ENCODE peak calls at places on chromosomes 1 and 21, in ten cellular contexts. S is HepG2, L is IMR-90, T is stomach, K is lower leg skin, H is thyroid gland, N is right lobe of liver, M is NB4, V is sigmoid colon, B is heart left ventricle. P is an unnamed sample.

GRCh38 chr1:166988976-166989515 is at the start of gene MAEL:
- DNase-seq in S (no peak), L (no peak), T (no peak), K (no peak), H (no peak), N (no peak), M (no peak), V (no peak), B (no peak), P (no peak)

GRCh38 chr1:203175237-203176181 is at the start of gene MYBPH:
- DNase-seq in S (no peak), L (no peak), T (no peak), K (no peak), H (peak), N (no peak), M (peak), V (peak), B (peak), P (no peak)

GRCh38 chr21:32007461-32007860 is 134.6 kb downstream of the HUNK start:
- DNase-seq in S (no peak), L (peak), T (no peak), K (no peak), H (no peak), N (no peak), M (no peak), V (no peak), B (no peak), P (no peak)

GRCh38 chr1:81670286-81670685 is 130.4 kb upstream of the ADGRL2 start:
- DNase-seq in S (no peak), L (peak), T (peak), K (no peak), H (peak), N (peak), M (no peak), V (peak), B (peak), P (peak)

GRCh38 chr1:224506141-224506814 is 71.7 kb upstream of the WDR26 start:
- DNase-seq in S (no peak), L (peak), T (no peak), K (no peak), H (no peak), N (peak), M (no peak), V (no peak), B (no peak), P (no peak)

GRCh38 chr21:26148071-26148470 is 22.5 kb downstream of the APP start:
- DNase-seq in S (no peak), L (no peak), T (no peak), K (no peak), H (peak), N (no peak), M (no peak), V (no peak), B (no peak), P (peak)

GRCh38 chr1:80973101-80973500 is 827.6 kb upstream of the ADGRL2 start:
- DNase-seq in S (no peak), L (no peak), T (no peak), K (no peak), H (no peak), N (no peak), M (no peak), V (no peak), B (no peak), P (no peak)

GRCh38 chr1:3632716-3633343 is 8.0 kb downstream of the TPRG1L start:
- DNase-seq in S (no peak), L (no peak), T (no peak), K (no peak), H (no peak), N (no peak), M (no peak), V (no peak), B (no peak), P (no peak)

GRCh38 chr1:193537266-193538003 is 351.0 kb upstream of the B3GALT2 start:
- DNase-seq in S (no peak), L (no peak), T (no peak), K (no peak), H (no peak), N (no peak), M (peak), V (no peak), B (no peak), P (no peak)

GRCh38 chr21:42992943-42993712 is 18.8 kb downstream of the PKNOX1 start:
- DNase-seq in S (no peak), L (peak), T (no peak), K (no peak), H (no peak), N (no peak), M (no peak), V (peak), B (no peak), P (no peak)

GRCh38 chr21:30138483-30138882 is 28.1 kb downstream of the CLDN17 start:
- DNase-seq in S (no peak), L (no peak), T (no peak), K (no peak), H (no peak), N (no peak), M (no peak), V (no peak), B (no peak), P (no peak)

GRCh38 chr1:93670141-93670540 is 11.5 kb downstream of the BCAR3 start:
- DNase-seq in S (no peak), L (peak), T (peak), K (peak), H (peak), N (no peak), M (no peak), V (peak), B (peak), P (peak)

GRCh38 chr1:219298581-219299148 is 125.0 kb downstream of the LYPLAL1 start:
- DNase-seq in S (no peak), L (peak), T (no peak), K (no peak), H (no peak), N (no peak), M (no peak), V (peak), B (no peak), P (no peak)

GRCh38 chr1:219294251-219294650 is 120.6 kb downstream of the LYPLAL1 start:
- DNase-seq in S (no peak), L (no peak), T (no peak), K (no peak), H (no peak), N (no peak), M (no peak), V (no peak), B (no peak), P (no peak)

GRCh38 chr1:219296430-219296850 is 122.8 kb downstream of the LYPLAL1 start:
- DNase-seq in S (no peak), L (peak), T (no peak), K (no peak), H (no peak), N (no peak), M (no peak), V (no peak), B (no peak), P (no peak)

GRCh38 chr1:219299420-219299819 is 125.7 kb downstream of the LYPLAL1 start:
- DNase-seq in S (no peak), L (no peak), T (no peak), K (no peak), H (no peak), N (no peak), M (no peak), V (no peak), B (no peak), P (no peak)

DNA sequence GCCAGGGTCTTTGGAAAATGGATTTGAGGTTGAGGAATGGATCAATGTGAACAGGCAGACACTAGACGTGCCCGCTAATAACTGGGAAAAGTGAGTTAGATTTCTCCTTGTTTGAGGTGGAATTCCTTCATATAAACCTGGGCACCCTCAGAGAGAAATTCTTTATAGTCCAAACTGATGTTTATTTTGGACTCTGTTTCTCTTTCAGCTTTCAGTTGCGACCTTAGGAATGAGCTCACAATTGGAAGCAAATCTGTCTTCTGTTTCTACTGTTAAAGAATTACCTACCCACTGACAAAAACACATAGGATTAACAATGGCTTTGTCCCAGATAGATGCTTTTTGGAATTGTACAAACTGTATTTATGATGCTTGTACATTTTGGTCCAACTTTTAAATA is 123.2 kb downstream of the LYPLAL1 start:
- DNase-seq in S (no peak), L (no peak), T (no peak), K (no peak), H (no peak), N (no peak), M (no peak), V (no peak), B (no peak), P (no peak)
- TF ChIP-seq POLR2A in S (no peak), L (no peak), T (no peak), K (no peak), H (no peak), N (no peak), M (no peak), V (no peak), B (no peak), P (no peak)

GRCh38 chr1:155911156-155912055 is at the start of gene RIT1:
- DNase-seq in S (peak), L (peak), T (peak), K (peak), H (peak), N (peak), M (peak), V (peak), B (peak), P (peak)
- TF ChIP-seq POLR2A in S (no peak), L (peak), T (no peak), K (peak), H (no peak), N (peak), M (peak), V (peak), B (peak), P (peak)

DNA sequence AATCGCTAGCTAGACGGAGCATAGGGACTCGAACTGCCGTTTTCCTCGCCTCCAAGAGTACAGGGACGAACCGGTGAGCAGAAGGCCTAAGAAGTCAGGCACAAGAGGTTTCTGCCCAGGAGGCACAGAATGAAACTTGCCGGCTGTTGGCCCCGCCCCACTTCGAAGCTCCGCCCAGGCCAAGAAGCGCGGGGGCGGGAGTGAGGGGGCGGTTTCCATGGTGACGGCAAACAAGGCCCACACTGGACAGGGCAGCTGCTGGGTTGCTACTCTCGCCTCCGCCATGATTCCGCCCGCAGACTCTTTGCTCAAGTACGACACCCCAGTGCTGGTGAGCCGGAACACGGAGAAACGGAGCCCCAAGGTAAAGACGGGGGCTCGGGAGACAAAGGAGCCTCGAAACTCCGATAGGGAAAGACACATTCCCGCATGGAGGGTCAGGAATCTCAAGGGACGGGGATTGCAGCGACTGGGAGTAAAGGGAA is at the start of gene DNALI1:
- DNase-seq in S (peak), L (peak), T (peak), K (peak), H (peak), N (peak), M (peak), V (peak), B (peak), P (no peak)
- TF ChIP-seq POLR2A in S (no peak), L (no peak), T (no peak), K (no peak), H (no peak), N (no peak), M (no peak), V (no peak), B (no peak), P (no peak)

GRCh38 chr1:40040511-40041465 is at the start of gene CAP1:
- DNase-seq in S (peak), L (peak), T (peak), K (peak), H (peak), N (peak), M (peak), V (peak), B (peak), P (peak)
- TF ChIP-seq POLR2A in S (peak), L (peak), T (no peak), K (peak), H (no peak), N (no peak), M (no peak), V (peak), B (no peak), P (peak)

DNA sequence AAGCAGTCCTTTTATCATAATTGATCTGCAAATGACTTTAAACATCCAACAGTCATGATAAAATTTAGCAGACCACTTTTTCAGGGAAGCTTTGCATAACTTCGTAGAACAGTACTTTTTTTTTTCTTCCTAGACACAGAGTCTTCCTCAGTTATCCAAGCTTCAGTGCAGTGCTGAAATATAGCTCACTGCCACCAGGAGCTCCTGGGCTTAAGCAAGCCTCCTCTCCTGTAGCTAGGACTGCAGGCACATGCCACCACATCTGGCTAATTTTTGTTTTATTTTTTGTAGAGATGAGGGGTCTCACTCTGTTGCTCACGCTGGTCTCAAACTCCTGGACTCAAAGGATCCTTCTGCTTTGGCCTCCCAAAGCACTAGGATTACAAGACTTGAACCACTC is 3.8 kb downstream of the F13B start:
- DNase-seq in S (no peak), L (no peak), T (no peak), K (no peak), H (no peak), N (no peak), M (no peak), V (no peak), B (no peak), P (no peak)
- TF ChIP-seq POLR2A in S (no peak), L (no peak), T (no peak), K (no peak), H (no peak), N (no peak), M (no peak), V (no peak), B (no peak), P (no peak)

GRCh38 chr1:52697795-52698674 is at the start of gene COA7:
- DNase-seq in S (peak), L (peak), T (peak), K (peak), H (peak), N (peak), M (peak), V (peak), B (peak), P (peak)
- TF ChIP-seq POLR2A in S (peak), L (no peak), T (no peak), K (no peak), H (no peak), N (peak), M (peak), V (peak), B (peak), P (peak)

GRCh38 chr1:25027876-25028586 is 98.0 kb upstream of the RUNX3 start:
- DNase-seq in S (no peak), L (no peak), T (no peak), K (no peak), H (no peak), N (no peak), M (no peak), V (no peak), B (no peak), P (no peak)

GRCh38 chr1:25026757-25027450 is 96.8 kb upstream of the RUNX3 start:
- DNase-seq in S (no peak), L (peak), T (no peak), K (no peak), H (no peak), N (no peak), M (no peak), V (no peak), B (no peak), P (no peak)

GRCh38 chr1:25024631-25025350 is 94.7 kb upstream of the RUNX3 start:
- DNase-seq in S (no peak), L (no peak), T (no peak), K (no peak), H (no peak), N (no peak), M (no peak), V (no peak), B (no peak), P (no peak)

GRCh38 chr1:25028587-25028909 is 98.5 kb upstream of the RUNX3 start:
- DNase-seq in S (no peak), L (no peak), T (no peak), K (no peak), H (no peak), N (no peak), M (no peak), V (no peak), B (no peak), P (no peak)

DNA sequence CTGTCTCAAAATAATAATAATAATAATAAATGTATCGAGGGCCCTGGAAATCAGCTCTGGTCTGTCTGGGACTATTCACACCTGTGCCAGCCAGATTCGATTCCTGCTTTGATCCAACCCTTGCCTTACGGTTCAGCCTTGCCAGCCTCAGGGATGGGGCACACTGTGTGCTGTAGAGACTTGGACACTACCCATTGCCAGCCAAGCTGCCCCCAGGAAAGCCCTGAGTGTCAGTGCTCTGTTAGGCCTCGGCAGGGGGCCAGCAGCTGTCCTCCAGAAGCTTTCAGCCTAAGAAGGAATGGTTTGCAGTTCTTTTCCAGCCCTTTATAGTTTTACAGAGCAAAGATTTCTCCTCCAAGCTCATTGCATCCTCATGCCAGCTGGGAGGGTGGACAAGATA is 96.2 kb upstream of the RUNX3 start:
- DNase-seq in S (no peak), L (no peak), T (no peak), K (no peak), H (no peak), N (no peak), M (no peak), V (no peak), B (no peak), P (no peak)
- TF ChIP-seq POLR2A in S (no peak), L (no peak), T (no peak), K (no peak), H (no peak), N (no peak), M (no peak), V (no peak), B (no peak), P (no peak)

DNA sequence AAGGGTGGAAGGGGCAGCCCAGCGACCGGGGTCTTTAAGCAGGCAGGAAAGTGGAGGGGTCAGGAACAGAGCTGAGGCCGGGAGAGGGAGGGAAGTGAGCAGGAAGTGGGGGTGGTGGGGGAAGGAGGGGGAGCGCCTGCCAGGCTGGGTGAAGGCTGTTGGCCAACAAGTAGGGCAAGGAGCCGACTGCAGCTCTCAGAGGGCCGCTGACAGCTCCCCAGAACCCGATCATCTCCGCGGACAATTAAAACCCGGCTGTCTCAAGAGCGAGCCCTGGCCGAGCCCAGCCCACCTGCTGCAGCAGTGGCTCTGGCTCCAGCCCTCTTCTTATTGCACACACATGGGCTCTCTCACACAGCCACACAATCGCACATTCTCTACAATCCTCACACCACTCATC is 51.6 kb downstream of the GRIK3 start:
- DNase-seq in S (no peak), L (no peak), T (no peak), K (no peak), H (no peak), N (no peak), M (peak), V (no peak), B (no peak), P (no peak)
- TF ChIP-seq POLR2A in S (no peak), L (no peak), T (no peak), K (no peak), H (no peak), N (no peak), M (no peak), V (no peak), B (no peak), P (no peak)

P was measured in H54.